ENCODE peak calls at places on chromosomes 4 and X, in six cellular contexts. One of them, this sample, is unnamed.
A peak's percentile ranks its signal among the peaks of the same experiment; 100 is the strongest.

GRCh38 chr4:149785686-149786431 is 29.8 kb downstream of the IQCM start:
- DNase-seq in dermis microvascular lymphatic vessel endothelial cell: no peak
- DNase-seq in CD4-positive, alpha-beta T cell: no peak
- DNase-seq in aorta: no peak
- DNase-seq in 8988T: no peak
- DNase-seq in H54: no peak
- DNase-seq in this sample: peak; percentile 70

GRCh38 chr4:12576409-12576808 is 907.7 kb downstream of the RAB28 start:
- DNase-seq in 8988T: no peak
- DNase-seq in CD4-positive, alpha-beta T cell: no peak
- DNase-seq in H54: no peak
- DNase-seq in dermis microvascular lymphatic vessel endothelial cell: peak; percentile 3
- DNase-seq in aorta: no peak
- DNase-seq in this sample: no peak

GRCh38 chrX:103310592-103311400 is at the start of gene BEX2:
- DNase-seq in H54: peak; percentile 27
- DNase-seq in 8988T: no peak
- DNase-seq in CD4-positive, alpha-beta T cell: peak; percentile 76
- DNase-seq in dermis microvascular lymphatic vessel endothelial cell: peak; percentile 28
- DNase-seq in aorta: peak; percentile 81
- DNase-seq in this sample: no peak

GRCh38 chrX:24153175-24153795 is 3.8 kb downstream of the ZFX start:
- DNase-seq in 8988T: no peak
- DNase-seq in dermis microvascular lymphatic vessel endothelial cell: no peak
- DNase-seq in aorta: no peak
- DNase-seq in CD4-positive, alpha-beta T cell: no peak
- DNase-seq in H54: no peak
- DNase-seq in this sample: no peak

GRCh38 chrX:150063138-150063518 is 124.8 kb upstream of the EOLA2 start:
- DNase-seq in CD4-positive, alpha-beta T cell: no peak
- DNase-seq in aorta: no peak
- DNase-seq in 8988T: no peak
- DNase-seq in dermis microvascular lymphatic vessel endothelial cell: no peak
- DNase-seq in H54: no peak
- DNase-seq in this sample: no peak

GRCh38 chr4:114263233-114263632 is 283.8 kb upstream of the ARSJ start:
- DNase-seq in aorta: no peak
- DNase-seq in dermis microvascular lymphatic vessel endothelial cell: peak; percentile 63
- DNase-seq in 8988T: no peak
- DNase-seq in CD4-positive, alpha-beta T cell: no peak
- DNase-seq in H54: no peak
- DNase-seq in this sample: no peak

GRCh38 chr4:83974111-83974789 is 438.3 kb downstream of the GPAT3 start:
- DNase-seq in CD4-positive, alpha-beta T cell: no peak
- DNase-seq in aorta: no peak
- DNase-seq in 8988T: no peak
- DNase-seq in H54: no peak
- DNase-seq in dermis microvascular lymphatic vessel endothelial cell: no peak
- DNase-seq in this sample: no peak

GRCh38 chr4:184280591-184281071 is 63.0 kb upstream of the ENPP6 start:
- DNase-seq in CD4-positive, alpha-beta T cell: no peak
- DNase-seq in dermis microvascular lymphatic vessel endothelial cell: no peak
- DNase-seq in 8988T: no peak
- DNase-seq in aorta: no peak
- DNase-seq in H54: no peak
- DNase-seq in this sample: no peak

GRCh38 chr4:1472911-1473518 is 66.8 kb upstream of the NKX1-1 start:
- DNase-seq in aorta: no peak
- DNase-seq in dermis microvascular lymphatic vessel endothelial cell: no peak
- DNase-seq in H54: no peak
- DNase-seq in 8988T: peak; percentile 5
- DNase-seq in CD4-positive, alpha-beta T cell: no peak
- DNase-seq in this sample: no peak